ENCODE peak calls at places on chromosomes 16 and 17, in five cellular contexts. Z is CD8-positive, alpha-beta memory T cell; T is MM.1S; S is PC-3; U is ovary. A is an unnamed sample.
A peak's percentile ranks its signal among the peaks of the same experiment; 100 is the strongest.

GRCh38 chr17:55768946-55769624 is 18.2 kb downstream of the PCTP start:
- DNase-seq in Z (no peak), T (no peak), S (no peak), U (no peak), A (no peak)

GRCh38 chr16:50446861-50447260 is 78.1 kb upstream of the BRD7 start:
- DNase-seq in Z (no peak), T (no peak), S (no peak), U (no peak), A (no peak)

GRCh38 chr17:64707077-64707591 is 45.0 kb upstream of the SMURF2 start:
- DNase-seq in Z (no peak), T (no peak), S (peak; percentile 100), U (peak; percentile 74), A (no peak)

GRCh38 chr16:70778901-70779309 is 22.1 kb downstream of the VAC14 start:
- DNase-seq in Z (no peak), T (no peak), S (peak; percentile 72), U (peak; percentile 87), A (no peak)

GRCh38 chr17:46978489-46979022 is 497 bp downstream of the RPRML start:
- DNase-seq in Z (no peak), T (no peak), S (peak; percentile 19), U (no peak), A (no peak)

GRCh38 chr17:63189082-63189481 is 223.0 kb downstream of the TANC2 start:
- DNase-seq in Z (no peak), T (no peak), S (peak; percentile 66), U (no peak), A (no peak)

GRCh38 chr16:70746708-70747424 is 54.1 kb downstream of the VAC14 start:
- DNase-seq in Z (no peak), T (no peak), S (peak; percentile 94), U (peak; percentile 83), A (no peak)

GRCh38 chr16:71894229-71894920 is 956 bp upstream of the IST1 start:
- DNase-seq in Z (peak; percentile 31), T (peak; percentile 77), S (peak; percentile 59), U (peak; percentile 52), A (no peak)

GRCh38 chr16:12942861-12943260 is 41.5 kb downstream of the SHISA9 start:
- DNase-seq in Z (no peak), T (no peak), S (no peak), U (no peak), A (no peak)

GRCh38 chr16:72256398-72257048 is 84.6 kb upstream of the PMFBP1 start:
- DNase-seq in Z (no peak), T (no peak), S (no peak), U (peak; percentile 44), A (no peak)

DNA sequence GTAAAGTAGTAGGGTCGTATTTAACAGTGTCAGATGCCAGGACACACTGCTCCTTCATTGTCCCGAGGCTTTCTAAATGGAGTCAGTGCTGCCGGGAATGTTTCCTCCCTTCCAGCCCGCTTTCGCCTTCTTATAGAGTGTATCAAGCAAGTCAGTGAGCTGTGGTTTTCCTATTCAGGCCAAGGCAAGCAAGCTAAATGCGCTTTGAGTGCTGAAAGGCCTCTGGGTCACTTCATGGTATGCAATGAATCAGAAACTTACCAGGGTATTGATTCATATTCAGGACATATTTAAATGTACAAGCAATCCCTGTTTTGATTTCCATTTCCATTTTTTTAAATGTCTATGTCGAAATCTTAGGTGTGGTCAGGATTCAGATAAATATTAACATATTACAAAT is 327.9 kb upstream of the SOX9 start:
- DNase-seq in Z (no peak), T (no peak), S (peak; percentile 95), U (no peak), A (no peak)
- H3K27ac ChIP-seq in Z (no peak overlapping the region), T (no peak overlapping the region), S (peak overlapping the region; percentile 28), U (no peak overlapping the region), A (no peak overlapping the region)

GRCh38 chr17:74715144-74715543 is 2.4 kb upstream of the CD300LF start:
- DNase-seq in Z (no peak), T (no peak), S (peak; percentile 31), U (no peak), A (no peak)

GRCh38 chr17:74713199-74713755 is 554 bp upstream of the CD300LF start:
- DNase-seq in Z (no peak), T (no peak), S (no peak), U (no peak), A (no peak)

GRCh38 chr17:74711058-74711824 is 1.5 kb downstream of the CD300LF start:
- DNase-seq in Z (no peak), T (no peak), S (no peak), U (no peak), A (no peak)

GRCh38 chr17:74712756-74713155 is at the start of gene CD300LF:
- DNase-seq in Z (no peak), T (no peak), S (no peak), U (no peak), A (no peak)

DNA sequence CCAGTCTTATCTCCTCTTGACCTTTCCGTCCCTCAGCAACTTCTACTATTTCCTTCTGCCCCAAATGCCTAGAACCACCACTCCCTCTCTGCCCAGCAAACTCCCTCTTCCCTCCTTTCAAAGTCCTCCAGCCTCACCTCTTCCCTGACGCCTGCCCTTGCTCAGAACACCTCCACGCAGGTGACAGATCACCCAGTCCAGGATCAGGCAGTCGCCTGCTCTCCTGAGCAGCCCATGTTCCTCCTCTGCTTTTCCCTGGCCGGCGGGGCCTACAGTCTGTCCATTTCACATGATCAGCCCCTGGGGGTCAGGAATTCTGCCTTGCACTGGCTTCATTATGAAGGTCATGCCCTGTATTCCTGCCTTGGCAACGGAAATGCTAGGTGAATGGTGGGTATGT is 422 bp downstream of the CD300LF start:
- DNase-seq in Z (no peak), T (no peak), S (no peak), U (no peak), A (no peak)
- H3K27ac ChIP-seq in Z (no peak overlapping the region), T (no peak overlapping the region), S (no peak overlapping the region), U (no peak overlapping the region), A (no peak overlapping the region)

DNA sequence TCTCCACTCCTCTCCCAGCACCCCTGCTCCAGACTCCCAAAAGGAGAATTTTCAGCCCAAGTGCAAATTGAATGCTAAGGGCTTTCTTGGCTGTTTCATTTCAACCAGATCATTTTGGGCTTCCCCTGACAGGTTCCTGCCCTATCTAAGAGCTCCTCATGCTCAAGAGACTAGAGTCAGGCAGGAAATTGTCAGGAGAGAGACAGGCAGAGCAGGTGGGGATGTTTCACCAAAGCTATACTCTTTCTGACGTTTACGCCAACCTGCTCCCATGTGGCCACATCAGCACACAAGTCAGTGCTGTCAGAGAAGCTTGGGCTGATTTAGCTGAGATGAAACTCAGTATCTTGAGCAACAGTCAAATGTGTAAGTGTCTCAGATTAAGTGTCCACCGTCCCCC is 31.4 kb downstream of the HIC1 start:
- DNase-seq in Z (no peak), T (no peak), S (no peak), U (no peak), A (no peak)
- H3K27ac ChIP-seq in Z (no peak overlapping the region), T (no peak overlapping the region), S (no peak overlapping the region), U (peak overlapping the region; percentile 7), A (no peak overlapping the region)

DNA sequence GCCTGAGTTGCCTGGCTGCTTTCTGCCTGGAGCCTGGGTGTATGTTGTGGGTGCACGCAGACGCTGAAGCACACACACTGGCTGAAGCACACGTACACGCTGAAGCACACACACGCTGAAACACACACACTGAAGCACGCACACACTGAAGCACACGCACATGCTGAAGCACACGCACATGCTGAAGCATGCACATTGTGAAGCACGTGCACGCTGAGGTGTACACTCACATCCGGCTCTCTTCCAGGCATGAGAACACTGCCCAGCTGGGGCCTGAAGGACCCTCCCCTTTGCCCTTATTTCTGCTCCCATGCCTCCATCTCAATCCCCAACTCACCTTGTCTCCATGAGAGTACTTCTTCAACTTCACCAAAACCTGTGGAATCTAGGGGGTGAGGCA is 16.5 kb downstream of the CSF3 start:
- DNase-seq in Z (no peak), T (no peak), S (no peak), U (no peak), A (no peak)
- H3K27ac ChIP-seq in Z (no peak overlapping the region), T (no peak overlapping the region), S (no peak overlapping the region), U (no peak overlapping the region), A (no peak overlapping the region)